ENCODE peak calls at places on chromosomes 1 and 21, in six cellular contexts. F is K562, E is HCT116, C is GM12878, U is H1, Q is HepG2. D is an unnamed sample.

GRCh38 chr1:17631410-17631809 is 91.9 kb downstream of the ARHGEF10L start:
- DNase-seq in F (no peak), U (no peak), Q (no peak), C (no peak), E (no peak), D (no peak)

GRCh38 chr1:97816927-97817326 is 103.9 kb downstream of the DPYD start:
- DNase-seq in U (no peak), Q (no peak), E (no peak), F (no peak), C (no peak), D (no peak)

GRCh38 chr1:155070721-155071556 is 7.4 kb downstream of the EFNA4 start:
- DNase-seq in F (peak), Q (peak), E (no peak), C (no peak), U (no peak), D (peak)

GRCh38 chr1:121519042-121519755 is 334.4 kb downstream of the SRGAP2C start:
- DNase-seq in C (no peak), E (peak), Q (peak), F (peak), U (no peak), D (peak)

GRCh38 chr1:94284481-94284880 is 47.1 kb upstream of the ARHGAP29 start:
- DNase-seq in Q (no peak), F (no peak), C (no peak), E (no peak), U (no peak), D (no peak)

GRCh38 chr1:209875510-209875909 is 47.7 kb downstream of the UTP25 start:
- DNase-seq in F (no peak), U (no peak), C (no peak), E (peak), Q (peak), D (peak)

GRCh38 chr1:226366290-226366689 is 41.6 kb downstream of the PARP1 start:
- DNase-seq in E (no peak), Q (no peak), F (no peak), C (no peak), U (no peak), D (no peak)

GRCh38 chr1:157364612-157365011 is 187.7 kb downstream of the FCRL5 start:
- DNase-seq in U (no peak), C (no peak), E (no peak), Q (no peak), F (no peak), D (no peak)

GRCh38 chr1:181351740-181352139 is 131.6 kb upstream of the CACNA1E start:
- DNase-seq in U (no peak), E (no peak), Q (no peak), C (no peak), F (no peak), D (no peak)

GRCh38 chr1:246284021-246284420 is 223.1 kb downstream of the SMYD3 start:
- DNase-seq in F (no peak), U (no peak), E (no peak), Q (no peak), C (no peak), D (no peak)

GRCh38 chr1:95146637-95147036 is 29.5 kb downstream of the TLCD4 start:
- DNase-seq in C (no peak), U (no peak), Q (no peak), F (no peak), E (no peak), D (no peak)

DNA sequence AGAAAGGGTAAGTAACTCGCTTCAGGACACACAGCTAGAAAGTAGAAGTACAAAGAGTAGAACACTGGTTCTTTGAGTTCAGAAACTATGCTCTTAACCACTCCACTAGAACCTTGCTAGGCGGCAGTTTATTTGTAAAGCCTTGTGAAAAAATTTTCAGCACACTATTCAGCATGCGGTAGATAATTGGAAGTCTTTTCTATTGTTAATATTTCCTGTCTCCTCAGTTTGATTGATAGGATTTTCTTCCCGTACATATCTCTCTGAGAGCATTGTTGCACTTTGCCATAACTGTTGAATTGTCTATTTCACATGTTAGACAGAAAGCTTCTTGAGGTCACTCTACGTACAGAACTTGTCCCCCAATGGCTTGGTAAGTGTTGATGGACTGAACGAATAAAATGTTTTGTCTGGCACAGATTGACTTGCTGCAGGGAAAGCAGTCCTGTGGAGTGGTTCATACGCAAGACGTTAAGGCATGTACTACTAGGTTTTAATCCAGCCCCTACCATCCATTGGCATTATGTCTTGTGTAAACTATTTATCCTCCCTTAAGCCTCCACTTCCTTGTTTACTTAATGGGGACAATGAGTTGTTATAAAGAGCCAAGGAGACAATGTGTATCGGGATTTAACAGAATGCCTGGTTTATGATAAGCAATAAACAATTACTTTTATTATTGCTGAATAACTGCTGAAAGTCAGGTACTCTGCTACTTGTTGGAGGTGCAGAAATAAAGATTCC is 35.8 kb downstream of the C1orf21 start:
- DNase-seq in Q (no peak), E (no peak), F (no peak), U (no peak), C (no peak), D (no peak)
- TF ChIP-seq ZNF274 in Q (no peak), E (no peak), F (no peak), U (no peak), C (no peak), D (no peak)

GRCh38 chr1:32765561-32766327 is 51.4 kb downstream of the YARS1 start:
- DNase-seq in F (no peak), C (no peak), U (no peak), Q (no peak), E (no peak), D (no peak)
- TF ChIP-seq ZNF274 in F (no peak), C (no peak), U (no peak), Q (no peak), E (no peak), D (no peak)

GRCh38 chr21:26811031-26811430 is 34.2 kb downstream of the ADAMTS1 start:
- DNase-seq in F (no peak), C (no peak), U (no peak), E (no peak), Q (no peak), D (no peak)
- TF ChIP-seq ZNF274 in F (no peak), C (no peak), U (no peak), E (no peak), Q (no peak), D (no peak)

DNA sequence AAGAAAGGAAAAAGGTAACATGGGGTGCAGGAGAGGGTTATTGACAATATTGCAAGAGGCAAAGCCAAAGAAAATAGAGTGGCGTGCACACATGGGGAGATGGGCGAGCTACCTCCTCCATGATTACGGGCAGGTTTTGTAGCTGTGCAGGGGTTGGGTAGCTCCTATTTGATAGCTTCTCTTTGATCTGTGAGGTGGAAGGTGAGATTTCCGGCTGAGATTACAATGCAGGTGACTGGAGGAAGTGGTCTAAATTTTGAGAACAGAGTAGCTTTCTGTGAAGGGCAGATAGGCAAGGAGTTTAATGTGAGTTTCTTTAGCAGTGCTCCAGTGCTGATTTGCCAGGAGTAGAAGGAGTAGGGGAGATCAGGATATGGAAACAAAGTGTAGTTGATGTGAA is 263.4 kb downstream of the PLA2G4A start:
- DNase-seq in Q (no peak), F (no peak), U (no peak), C (no peak), E (no peak), D (no peak)
- TF ChIP-seq ZNF274 in Q (no peak), F (no peak), U (no peak), C (no peak), E (no peak), D (no peak)

GRCh38 chr1:207791290-207791689 is 39.4 kb downstream of the CD46 start:
- DNase-seq in C (no peak), Q (no peak), F (no peak), E (no peak), U (no peak), D (no peak)

GRCh38 chr1:207789386-207789785 is 37.5 kb downstream of the CD46 start:
- DNase-seq in F (no peak), Q (no peak), U (no peak), E (no peak), C (no peak), D (no peak)

GRCh38 chr1:207789792-207790787 is 38.2 kb downstream of the CD46 start:
- DNase-seq in C (no peak), Q (no peak), E (no peak), U (no peak), F (no peak), D (no peak)

GRCh38 chr1:207793327-207793726 is 41.5 kb downstream of the CD46 start:
- DNase-seq in C (no peak), E (no peak), U (no peak), F (no peak), Q (no peak), D (no peak)

DNA sequence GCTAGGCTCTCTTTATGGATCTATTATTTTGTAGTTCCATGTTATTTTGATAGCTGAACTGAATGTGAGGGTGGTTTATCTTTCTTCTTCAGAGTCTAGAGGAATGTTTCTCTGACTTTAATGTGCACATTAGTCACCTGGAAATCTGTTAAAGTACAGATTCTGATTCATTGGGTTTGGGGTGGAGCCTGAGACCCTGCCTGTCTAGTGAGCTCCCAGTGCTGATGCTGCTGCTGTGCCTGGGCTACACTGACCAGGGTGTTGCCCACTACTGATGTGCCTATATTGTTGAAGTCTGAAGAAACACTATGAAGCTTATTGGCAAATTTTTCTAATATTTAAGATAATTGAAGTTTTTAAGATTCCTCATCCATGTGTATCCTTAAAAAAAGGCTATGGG is 35.9 kb downstream of the CD46 start:
- DNase-seq in F (no peak), E (no peak), Q (no peak), U (no peak), C (no peak), D (no peak)
- TF ChIP-seq ZNF274 in F (no peak), E (no peak), Q (no peak), U (no peak), C (no peak), D (no peak)

GRCh38 chr1:203048555-203049051 is 22.3 kb downstream of the PPFIA4 start:
- DNase-seq in E (no peak), F (peak), U (no peak), Q (peak), C (no peak), D (no peak)

GRCh38 chr1:203049576-203050180 is 23.4 kb downstream of the PPFIA4 start:
- DNase-seq in F (no peak), C (no peak), Q (no peak), E (no peak), U (no peak), D (no peak)

GRCh38 chr1:203046984-203047630 is 20.8 kb downstream of the PPFIA4 start:
- DNase-seq in Q (no peak), C (no peak), U (no peak), E (no peak), F (no peak), D (no peak)

GRCh38 chr1:203049077-203049476 is 22.8 kb downstream of the PPFIA4 start:
- DNase-seq in Q (no peak), E (no peak), C (no peak), U (no peak), F (no peak), D (no peak)

GRCh38 chr1:203048086-203048485 is 21.8 kb downstream of the PPFIA4 start:
- DNase-seq in F (no peak), E (no peak), C (no peak), U (no peak), Q (no peak), D (no peak)
- TF ChIP-seq ZNF274 in F (no peak), E (no peak), C (no peak), U (no peak), Q (no peak), D (no peak)

GRCh38 chr1:160101037-160101716 is 2.8 kb upstream of the IGSF8 start:
- DNase-seq in F (peak), Q (peak), C (no peak), U (peak), E (peak), D (peak)
- TF ChIP-seq ZNF274 in F (no peak), Q (no peak), C (no peak), U (no peak), E (no peak), D (no peak)

DNA sequence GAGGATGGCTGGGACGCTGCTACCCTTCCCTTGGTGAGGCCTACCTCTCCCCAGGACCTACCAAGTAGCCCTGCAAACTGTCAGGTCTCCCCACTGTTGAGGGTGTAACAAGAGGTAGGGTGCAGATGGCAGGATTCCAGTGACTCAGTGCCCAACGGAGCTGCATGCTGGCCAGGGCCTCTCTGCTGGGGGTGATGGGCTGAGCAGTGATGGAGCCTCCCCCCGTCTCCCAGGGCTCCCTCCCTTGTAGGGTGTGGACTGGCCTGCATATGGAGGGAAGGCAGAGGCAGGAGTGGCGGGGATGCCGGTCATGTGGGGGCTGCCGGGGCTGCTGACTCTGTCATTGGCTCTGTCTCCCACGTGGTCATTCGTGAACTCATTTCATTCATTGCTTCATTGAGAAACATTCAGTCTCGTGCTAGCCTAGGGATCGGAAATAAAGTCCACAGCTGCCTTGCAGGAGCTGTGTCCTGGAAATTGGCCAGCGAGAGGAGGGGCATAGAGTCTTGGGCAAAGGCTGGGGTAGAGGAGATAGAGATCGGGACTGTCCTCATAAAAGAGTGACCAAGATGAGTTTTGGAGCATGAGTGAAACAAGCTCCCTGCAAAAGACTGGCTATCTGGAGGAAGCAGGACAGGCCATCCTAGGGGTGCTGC is 22.9 kb upstream of the DISP3 start:
- DNase-seq in Q (no peak), U (no peak), E (no peak), F (no peak), C (no peak), D (no peak)
- TF ChIP-seq ZNF274 in Q (no peak), U (no peak), E (no peak), F (no peak), C (no peak), D (no peak)

GRCh38 chr1:116721608-116722007 is 32.6 kb upstream of the CD2 start:
- DNase-seq in C (no peak), F (no peak), U (no peak), E (no peak), Q (no peak), D (no peak)
- TF ChIP-seq ZNF274 in C (no peak), F (no peak), U (no peak), E (no peak), Q (no peak), D (no peak)

GRCh38 chr1:117534995-117535467 is 70.8 kb upstream of the TENT5C start:
- DNase-seq in C (peak), Q (peak), U (peak), E (peak), F (peak), D (peak)
- TF ChIP-seq ZNF274 in C (no peak), Q (no peak), U (no peak), E (no peak), F (no peak), D (no peak)